ENCODE peak calls at places on chromosome 11, in eight cellular contexts. V is lung, R is left cardiac atrium, T is AG04449, I is myocyte, P is cardiac fibroblast, Z is T-helper 9 cell, O is activated gamma-delta T cell treated with Interleukin-2 at 50 U/mL for 16 hours. D is an unnamed sample.

GRCh38 chr11:125923012-125923579 is 18.8 kb downstream of the DDX25 start:
- DNase-seq in O (peak), I (peak), Z (peak), T (peak), P (peak), V (peak), R (peak), D (no peak)

GRCh38 chr11:87451400-87451799 is 413.7 kb downstream of the TMEM135 start:
- DNase-seq in T (no peak), Z (no peak), O (no peak), V (no peak), I (peak), P (no peak), R (no peak), D (no peak)

GRCh38 chr11:9004310-9004945 is 627 bp upstream of the NRIP3 start:
- DNase-seq in P (no peak), I (no peak), T (no peak), O (peak), V (no peak), R (no peak), Z (peak), D (no peak)

GRCh38 chr11:24833598-24833997 is 336.7 kb downstream of the LUZP2 start:
- DNase-seq in O (no peak), T (no peak), V (no peak), P (no peak), I (no peak), Z (no peak), R (no peak), D (no peak)

GRCh38 chr11:75639752-75640151 is 29.1 kb downstream of the MAP6 start:
- DNase-seq in P (peak), R (peak), I (peak), V (peak), O (no peak), Z (no peak), T (no peak), D (no peak)

GRCh38 chr11:127994736-127995135 is 592.6 kb downstream of the ETS1 start:
- DNase-seq in P (peak), O (no peak), V (no peak), R (no peak), Z (no peak), I (peak), T (peak), D (no peak)

GRCh38 chr11:69867076-69868002 is 48.1 kb upstream of the FGF3 start:
- DNase-seq in I (peak), O (no peak), V (no peak), P (peak), T (no peak), R (no peak), Z (no peak), D (peak)

GRCh38 chr11:134411887-134412507 is at the start of gene B3GAT1:
- DNase-seq in Z (no peak), P (no peak), O (no peak), V (no peak), I (no peak), T (no peak), R (no peak), D (no peak)

GRCh38 chr11:122434786-122435185 is 220.7 kb upstream of the UBASH3B start:
- DNase-seq in T (no peak), Z (no peak), I (no peak), V (no peak), R (no peak), O (no peak), P (no peak), D (no peak)

GRCh38 chr11:125141686-125142535 is 22.6 kb upstream of the PKNOX2 start:
- DNase-seq in T (no peak), V (peak), I (peak), P (peak), O (peak), R (peak), Z (peak), D (peak)